ENCODE peak calls at places on chromosomes 7 and 10, in eight cellular contexts. One of them, this sample, is unnamed.

GRCh38 chr7:98831641-98832221 is 38.1 kb downstream of the TMEM130 start:
- DNase-seq in astrocyte: no peak
- DNase-seq in SK-N-SH: peak
- DNase-seq in Karpas-422: peak
- DNase-seq in endothelial cell of umbilical vein: peak
- DNase-seq in K562: peak
- DNase-seq in PC-3: peak
- DNase-seq in HCT116: no peak
- DNase-seq in this sample: no peak

GRCh38 chr10:488081-488932 is 201.2 kb downstream of the DIP2C start:
- DNase-seq in astrocyte: no peak
- DNase-seq in SK-N-SH: no peak
- DNase-seq in Karpas-422: no peak
- DNase-seq in endothelial cell of umbilical vein: no peak
- DNase-seq in K562: no peak
- DNase-seq in PC-3: no peak
- DNase-seq in HCT116: no peak
- DNase-seq in this sample: no peak

GRCh38 chr7:77351539-77352004 is 64.6 kb downstream of the GSAP start:
- DNase-seq in astrocyte: no peak
- DNase-seq in SK-N-SH: no peak
- DNase-seq in Karpas-422: no peak
- DNase-seq in endothelial cell of umbilical vein: peak
- DNase-seq in K562: no peak
- DNase-seq in PC-3: no peak
- DNase-seq in HCT116: no peak
- DNase-seq in this sample: no peak

GRCh38 chr7:152313879-152314604 is 121.8 kb downstream of the KMT2C start:
- DNase-seq in astrocyte: peak
- DNase-seq in SK-N-SH: peak
- DNase-seq in Karpas-422: peak
- DNase-seq in endothelial cell of umbilical vein: peak
- DNase-seq in K562: peak
- DNase-seq in PC-3: peak
- DNase-seq in HCT116: peak
- DNase-seq in this sample: peak

GRCh38 chr7:101911011-101911799 is 93.8 kb downstream of the CUX1 start:
- DNase-seq in astrocyte: no peak
- DNase-seq in SK-N-SH: no peak
- DNase-seq in Karpas-422: no peak
- DNase-seq in endothelial cell of umbilical vein: no peak
- DNase-seq in K562: no peak
- DNase-seq in PC-3: no peak
- DNase-seq in HCT116: no peak
- DNase-seq in this sample: no peak

GRCh38 chr7:123410273-123410928 is 124.0 kb downstream of the IQUB start:
- DNase-seq in astrocyte: peak
- DNase-seq in SK-N-SH: no peak
- DNase-seq in Karpas-422: no peak
- DNase-seq in endothelial cell of umbilical vein: peak
- DNase-seq in K562: no peak
- DNase-seq in PC-3: peak
- DNase-seq in HCT116: no peak
- DNase-seq in this sample: no peak

GRCh38 chr10:95279042-95279820 is 11.6 kb downstream of the PDLIM1 start:
- DNase-seq in astrocyte: peak
- DNase-seq in SK-N-SH: no peak
- DNase-seq in Karpas-422: no peak
- DNase-seq in endothelial cell of umbilical vein: no peak
- DNase-seq in K562: no peak
- DNase-seq in PC-3: peak
- DNase-seq in HCT116: no peak
- DNase-seq in this sample: no peak

GRCh38 chr7:140645166-140645565 is 4.6 kb upstream of the DENND2A start:
- DNase-seq in astrocyte: no peak
- DNase-seq in SK-N-SH: peak
- DNase-seq in Karpas-422: peak
- DNase-seq in endothelial cell of umbilical vein: no peak
- DNase-seq in K562: peak
- DNase-seq in PC-3: no peak
- DNase-seq in HCT116: no peak
- DNase-seq in this sample: no peak

GRCh38 chr10:31830887-31831286 is 97.7 kb downstream of the ARHGAP12 start:
- DNase-seq in astrocyte: peak
- DNase-seq in SK-N-SH: no peak
- DNase-seq in Karpas-422: no peak
- DNase-seq in endothelial cell of umbilical vein: peak
- DNase-seq in K562: no peak
- DNase-seq in PC-3: peak
- DNase-seq in HCT116: no peak
- DNase-seq in this sample: no peak

GRCh38 chr10:101001225-101002035 is 1.8 kb downstream of the LZTS2 start:
- DNase-seq in astrocyte: peak
- DNase-seq in SK-N-SH: peak
- DNase-seq in Karpas-422: no peak
- DNase-seq in endothelial cell of umbilical vein: peak
- DNase-seq in K562: no peak
- DNase-seq in PC-3: peak
- DNase-seq in HCT116: no peak
- DNase-seq in this sample: no peak

GRCh38 chr7:111987115-111987826 is 218.9 kb downstream of the DOCK4 start:
- DNase-seq in astrocyte: peak
- DNase-seq in SK-N-SH: no peak
- DNase-seq in Karpas-422: no peak
- DNase-seq in endothelial cell of umbilical vein: peak
- DNase-seq in K562: no peak
- DNase-seq in PC-3: peak
- DNase-seq in HCT116: no peak
- DNase-seq in this sample: no peak

GRCh38 chr7:149860821-149861727 is 12.7 kb upstream of the ATP6V0E2 start:
- DNase-seq in astrocyte: no peak
- DNase-seq in SK-N-SH: peak
- DNase-seq in Karpas-422: peak
- DNase-seq in endothelial cell of umbilical vein: no peak
- DNase-seq in K562: peak
- DNase-seq in PC-3: no peak
- DNase-seq in HCT116: no peak
- DNase-seq in this sample: no peak

GRCh38 chr7:10721289-10721688 is 252.4 kb upstream of the PHF14 start:
- DNase-seq in astrocyte: no peak
- DNase-seq in SK-N-SH: no peak
- DNase-seq in Karpas-422: no peak
- DNase-seq in endothelial cell of umbilical vein: no peak
- DNase-seq in K562: no peak
- DNase-seq in PC-3: no peak
- DNase-seq in HCT116: no peak
- DNase-seq in this sample: no peak

GRCh38 chr7:23909426-23909825 is 199.4 kb downstream of the STK31 start:
- DNase-seq in astrocyte: no peak
- DNase-seq in SK-N-SH: no peak
- DNase-seq in Karpas-422: no peak
- DNase-seq in endothelial cell of umbilical vein: no peak
- DNase-seq in K562: no peak
- DNase-seq in PC-3: no peak
- DNase-seq in HCT116: no peak
- DNase-seq in this sample: no peak

GRCh38 chr10:16681525-16681924 is 135.7 kb downstream of the RSU1 start:
- DNase-seq in astrocyte: no peak
- DNase-seq in SK-N-SH: no peak
- DNase-seq in Karpas-422: no peak
- DNase-seq in endothelial cell of umbilical vein: no peak
- DNase-seq in K562: no peak
- DNase-seq in PC-3: no peak
- DNase-seq in HCT116: no peak
- DNase-seq in this sample: no peak

GRCh38 chr10:19930936-19931859 is 115.0 kb downstream of the PLXDC2 start:
- DNase-seq in astrocyte: peak
- DNase-seq in SK-N-SH: peak
- DNase-seq in Karpas-422: no peak
- DNase-seq in endothelial cell of umbilical vein: peak
- DNase-seq in K562: no peak
- DNase-seq in PC-3: peak
- DNase-seq in HCT116: no peak
- DNase-seq in this sample: no peak

GRCh38 chr10:118986815-118987790 is 42.4 kb upstream of the NANOS1 start:
- DNase-seq in astrocyte: no peak
- DNase-seq in SK-N-SH: no peak
- DNase-seq in Karpas-422: no peak
- DNase-seq in endothelial cell of umbilical vein: no peak
- DNase-seq in K562: no peak
- DNase-seq in PC-3: no peak
- DNase-seq in HCT116: no peak
- DNase-seq in this sample: no peak

GRCh38 chr7:111183373-111183772 is 92.4 kb downstream of the LRRN3 start:
- DNase-seq in astrocyte: no peak
- DNase-seq in SK-N-SH: no peak
- DNase-seq in Karpas-422: no peak
- DNase-seq in endothelial cell of umbilical vein: no peak
- DNase-seq in K562: no peak
- DNase-seq in PC-3: no peak
- DNase-seq in HCT116: no peak
- DNase-seq in this sample: no peak

GRCh38 chr10:26588611-26589010 is 108.9 kb upstream of the PDSS1 start:
- DNase-seq in astrocyte: no peak
- DNase-seq in SK-N-SH: no peak
- DNase-seq in Karpas-422: no peak
- DNase-seq in endothelial cell of umbilical vein: no peak
- DNase-seq in K562: no peak
- DNase-seq in PC-3: no peak
- DNase-seq in HCT116: no peak
- DNase-seq in this sample: no peak

DNA sequence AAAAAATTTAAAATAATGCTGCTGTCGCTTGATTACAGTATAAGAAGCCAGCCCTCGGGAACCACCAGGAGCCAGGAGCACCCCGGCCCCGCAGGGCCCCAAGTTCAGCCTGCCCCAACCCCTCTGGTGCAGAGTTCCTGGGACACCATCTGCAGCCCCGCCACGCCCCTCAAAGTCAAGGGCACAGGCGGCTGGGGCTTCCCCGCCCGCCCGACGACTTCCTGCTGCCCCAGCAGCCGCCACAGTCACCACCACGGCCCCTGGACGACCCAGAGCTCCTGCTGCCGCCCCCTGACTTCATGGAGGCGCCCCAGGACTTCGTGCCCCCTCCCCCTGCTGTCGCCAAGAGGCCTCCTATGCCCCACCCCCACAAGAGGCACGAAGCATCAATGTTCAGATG is 103.6 kb upstream of the PDSS1 start:
- DNase-seq in astrocyte: no peak
- DNase-seq in SK-N-SH: peak
- DNase-seq in Karpas-422: no peak
- DNase-seq in endothelial cell of umbilical vein: no peak
- DNase-seq in K562: no peak
- DNase-seq in PC-3: no peak
- DNase-seq in HCT116: no peak
- DNase-seq in this sample: no peak
- H3K4me2 ChIP-seq in astrocyte: no peak
- H3K4me2 ChIP-seq in SK-N-SH: no peak
- H3K4me2 ChIP-seq in Karpas-422: no peak
- H3K4me2 ChIP-seq in endothelial cell of umbilical vein: no peak
- H3K4me2 ChIP-seq in K562: no peak
- H3K4me2 ChIP-seq in PC-3: no peak
- H3K4me2 ChIP-seq in HCT116: no peak
- H3K4me2 ChIP-seq in this sample: no peak

GRCh38 chr7:824664-825063 is 7.6 kb upstream of the SUN1 start:
- DNase-seq in astrocyte: no peak
- DNase-seq in SK-N-SH: no peak
- DNase-seq in Karpas-422: no peak
- DNase-seq in endothelial cell of umbilical vein: no peak
- DNase-seq in K562: no peak
- DNase-seq in PC-3: no peak
- DNase-seq in HCT116: no peak
- DNase-seq in this sample: no peak

GRCh38 chr7:823639-824038 is 8.6 kb upstream of the SUN1 start:
- DNase-seq in astrocyte: no peak
- DNase-seq in SK-N-SH: peak
- DNase-seq in Karpas-422: no peak
- DNase-seq in endothelial cell of umbilical vein: peak
- DNase-seq in K562: no peak
- DNase-seq in PC-3: no peak
- DNase-seq in HCT116: no peak
- DNase-seq in this sample: no peak

GRCh38 chr7:825386-825785 is 6.9 kb upstream of the SUN1 start:
- DNase-seq in astrocyte: peak
- DNase-seq in SK-N-SH: no peak
- DNase-seq in Karpas-422: no peak
- DNase-seq in endothelial cell of umbilical vein: no peak
- DNase-seq in K562: no peak
- DNase-seq in PC-3: no peak
- DNase-seq in HCT116: no peak
- DNase-seq in this sample: no peak

GRCh38 chr7:822692-823276 is 9.5 kb upstream of the SUN1 start:
- DNase-seq in astrocyte: no peak
- DNase-seq in SK-N-SH: no peak
- DNase-seq in Karpas-422: no peak
- DNase-seq in endothelial cell of umbilical vein: no peak
- DNase-seq in K562: no peak
- DNase-seq in PC-3: no peak
- DNase-seq in HCT116: no peak
- DNase-seq in this sample: no peak

DNA sequence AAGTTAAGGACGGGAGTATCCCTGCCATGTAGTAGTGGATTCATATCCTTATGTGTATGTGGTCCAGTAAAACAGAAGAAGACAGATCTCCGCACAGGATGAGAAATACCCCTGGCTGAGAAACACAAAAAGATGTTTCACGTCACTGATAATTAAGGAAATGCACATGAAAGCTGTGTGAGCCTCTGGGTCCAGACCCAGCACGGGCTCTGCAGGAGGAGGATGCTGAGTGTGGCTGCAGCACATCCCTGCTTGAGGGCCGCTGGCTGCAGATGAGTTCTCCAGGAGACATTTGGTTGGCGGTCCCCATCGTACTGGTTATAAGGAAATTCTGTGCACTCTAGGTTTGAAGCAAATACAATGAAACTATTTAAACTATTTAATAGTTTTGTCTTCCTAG is 8.2 kb upstream of the SUN1 start:
- DNase-seq in astrocyte: no peak
- DNase-seq in SK-N-SH: peak
- DNase-seq in Karpas-422: no peak
- DNase-seq in endothelial cell of umbilical vein: no peak
- DNase-seq in K562: no peak
- DNase-seq in PC-3: no peak
- DNase-seq in HCT116: no peak
- DNase-seq in this sample: no peak
- H3K4me2 ChIP-seq in astrocyte: no peak
- H3K4me2 ChIP-seq in SK-N-SH: no peak
- H3K4me2 ChIP-seq in Karpas-422: no peak
- H3K4me2 ChIP-seq in endothelial cell of umbilical vein: no peak
- H3K4me2 ChIP-seq in K562: no peak
- H3K4me2 ChIP-seq in PC-3: no peak
- H3K4me2 ChIP-seq in HCT116: no peak
- H3K4me2 ChIP-seq in this sample: peak

GRCh38 chr10:45596556-45596955 is 76.0 kb downstream of the ZFAND4 start:
- DNase-seq in astrocyte: no peak
- DNase-seq in SK-N-SH: no peak
- DNase-seq in Karpas-422: no peak
- DNase-seq in endothelial cell of umbilical vein: no peak
- DNase-seq in K562: no peak
- DNase-seq in PC-3: no peak
- DNase-seq in HCT116: no peak
- DNase-seq in this sample: no peak
- H3K4me2 ChIP-seq in astrocyte: no peak
- H3K4me2 ChIP-seq in SK-N-SH: no peak
- H3K4me2 ChIP-seq in Karpas-422: no peak
- H3K4me2 ChIP-seq in endothelial cell of umbilical vein: no peak
- H3K4me2 ChIP-seq in K562: no peak
- H3K4me2 ChIP-seq in PC-3: no peak
- H3K4me2 ChIP-seq in HCT116: no peak
- H3K4me2 ChIP-seq in this sample: no peak

GRCh38 chr7:90715067-90715466 is 118.9 kb downstream of the CDK14 start:
- DNase-seq in astrocyte: no peak
- DNase-seq in SK-N-SH: no peak
- DNase-seq in Karpas-422: peak
- DNase-seq in endothelial cell of umbilical vein: no peak
- DNase-seq in K562: no peak
- DNase-seq in PC-3: no peak
- DNase-seq in HCT116: no peak
- DNase-seq in this sample: no peak
- H3K4me2 ChIP-seq in astrocyte: no peak
- H3K4me2 ChIP-seq in SK-N-SH: no peak
- H3K4me2 ChIP-seq in Karpas-422: peak
- H3K4me2 ChIP-seq in endothelial cell of umbilical vein: no peak
- H3K4me2 ChIP-seq in K562: no peak
- H3K4me2 ChIP-seq in PC-3: no peak
- H3K4me2 ChIP-seq in HCT116: no peak
- H3K4me2 ChIP-seq in this sample: no peak

This sample was measured in keratinocyte.